ENCODE peak calls at places on chromosomes 4 and X, in six cellular contexts. One of them, this sample, is unnamed.

GRCh38 chr4:86048426-86048825 is 311.4 kb downstream of the MAPK10 start:
- DNase-seq in HFF-Myc: no peak
- DNase-seq in stomach: no peak
- DNase-seq in psoas muscle: no peak
- DNase-seq in lung: no peak
- DNase-seq in NCI-H446: no peak
- DNase-seq in this sample: no peak

GRCh38 chr4:151205722-151206121 is 71.2 kb upstream of the PRSS48 start:
- DNase-seq in HFF-Myc: no peak
- DNase-seq in stomach: no peak
- DNase-seq in psoas muscle: no peak
- DNase-seq in lung: no peak
- DNase-seq in NCI-H446: no peak
- DNase-seq in this sample: no peak

GRCh38 chrX:153926863-153927685 is 1.0 kb upstream of the ARHGAP4 start:
- DNase-seq in HFF-Myc: no peak
- DNase-seq in stomach: peak; percentile 57
- DNase-seq in psoas muscle: peak; percentile 51
- DNase-seq in lung: peak; percentile 64
- DNase-seq in NCI-H446: no peak
- DNase-seq in this sample: peak; percentile 49

GRCh38 chrX:72306851-72307645 is 1.3 kb upstream of the CITED1 start:
- DNase-seq in HFF-Myc: no peak
- DNase-seq in stomach: peak; percentile 63
- DNase-seq in psoas muscle: peak; percentile 61
- DNase-seq in lung: peak; percentile 48
- DNase-seq in NCI-H446: peak; percentile 68
- DNase-seq in this sample: peak; percentile 57

GRCh38 chr4:76527666-76528065 is 92.6 kb downstream of the SHROOM3 start:
- DNase-seq in HFF-Myc: no peak
- DNase-seq in stomach: no peak
- DNase-seq in psoas muscle: no peak
- DNase-seq in lung: no peak
- DNase-seq in NCI-H446: no peak
- DNase-seq in this sample: no peak

GRCh38 chr4:150625033-150625432 is 43.1 kb downstream of the MAB21L2 start:
- DNase-seq in HFF-Myc: no peak
- DNase-seq in stomach: no peak
- DNase-seq in psoas muscle: no peak
- DNase-seq in lung: no peak
- DNase-seq in NCI-H446: no peak
- DNase-seq in this sample: no peak

GRCh38 chr4:174201898-174202297 is 81.6 kb downstream of the FBXO8 start:
- DNase-seq in HFF-Myc: no peak
- DNase-seq in stomach: no peak
- DNase-seq in psoas muscle: no peak
- DNase-seq in lung: no peak
- DNase-seq in NCI-H446: no peak
- DNase-seq in this sample: no peak

GRCh38 chr4:173135241-173135847 is 33.3 kb upstream of the GALNT7 start:
- DNase-seq in HFF-Myc: no peak
- DNase-seq in stomach: no peak
- DNase-seq in psoas muscle: no peak
- DNase-seq in lung: no peak
- DNase-seq in NCI-H446: no peak
- DNase-seq in this sample: no peak

GRCh38 chrX:111641969-111642368 is 39.0 kb upstream of the ALG13 start:
- DNase-seq in HFF-Myc: no peak
- DNase-seq in stomach: no peak
- DNase-seq in psoas muscle: no peak
- DNase-seq in lung: no peak
- DNase-seq in NCI-H446: no peak
- DNase-seq in this sample: no peak

GRCh38 chrX:111515298-111515697 is 3.9 kb downstream of the SERTM2 start:
- DNase-seq in HFF-Myc: no peak
- DNase-seq in stomach: no peak
- DNase-seq in psoas muscle: no peak
- DNase-seq in lung: no peak
- DNase-seq in NCI-H446: no peak
- DNase-seq in this sample: no peak

GRCh38 chr4:8255698-8256441 is 13.7 kb upstream of the HTRA3 start:
- DNase-seq in HFF-Myc: no peak
- DNase-seq in stomach: no peak
- DNase-seq in psoas muscle: peak; percentile 74
- DNase-seq in lung: no peak
- DNase-seq in NCI-H446: peak; percentile 64
- DNase-seq in this sample: no peak

GRCh38 chrX:25020391-25021131 is 4.8 kb upstream of the ARX start:
- DNase-seq in HFF-Myc: no peak
- DNase-seq in stomach: no peak
- DNase-seq in psoas muscle: no peak
- DNase-seq in lung: no peak
- DNase-seq in NCI-H446: peak; percentile 48
- DNase-seq in this sample: no peak

GRCh38 chr4:183173580-183174526 is 74.8 kb downstream of the WWC2 start:
- DNase-seq in HFF-Myc: no peak
- DNase-seq in stomach: no peak
- DNase-seq in psoas muscle: no peak
- DNase-seq in lung: no peak
- DNase-seq in NCI-H446: no peak
- DNase-seq in this sample: no peak

GRCh38 chrX:87078231-87078630 is 439.4 kb upstream of the KLHL4 start:
- DNase-seq in HFF-Myc: no peak
- DNase-seq in stomach: no peak
- DNase-seq in psoas muscle: no peak
- DNase-seq in lung: no peak
- DNase-seq in NCI-H446: no peak
- DNase-seq in this sample: no peak

GRCh38 chr4:140049024-140049923 is 104.7 kb downstream of the MAML3 start:
- DNase-seq in HFF-Myc: no peak
- DNase-seq in stomach: peak; percentile 49
- DNase-seq in psoas muscle: peak; percentile 21
- DNase-seq in lung: no peak
- DNase-seq in NCI-H446: peak; percentile 83
- DNase-seq in this sample: peak; percentile 48

GRCh38 chrX:139640259-139640658 is 67.7 kb downstream of the MCF2 start:
- DNase-seq in HFF-Myc: no peak
- DNase-seq in stomach: no peak
- DNase-seq in psoas muscle: no peak
- DNase-seq in lung: no peak
- DNase-seq in NCI-H446: no peak
- DNase-seq in this sample: no peak

GRCh38 chr4:89110541-89110985 is 770 bp upstream of the TIGD2 start:
- DNase-seq in HFF-Myc: no peak
- DNase-seq in stomach: no peak
- DNase-seq in psoas muscle: peak; percentile 17
- DNase-seq in lung: no peak
- DNase-seq in NCI-H446: no peak
- DNase-seq in this sample: no peak

GRCh38 chr4:6781113-6781512 is 1.4 kb upstream of the KIAA0232 start:
- DNase-seq in HFF-Myc: no peak
- DNase-seq in stomach: no peak
- DNase-seq in psoas muscle: no peak
- DNase-seq in lung: no peak
- DNase-seq in NCI-H446: no peak
- DNase-seq in this sample: peak; percentile 41

GRCh38 chr4:168917150-168917779 is 92.8 kb downstream of the CBR4 start:
- DNase-seq in HFF-Myc: peak; percentile 31
- DNase-seq in stomach: no peak
- DNase-seq in psoas muscle: no peak
- DNase-seq in lung: no peak
- DNase-seq in NCI-H446: peak; percentile 60
- DNase-seq in this sample: no peak

GRCh38 chrX:72297953-72298730 is 7.6 kb downstream of the CITED1 start:
- DNase-seq in HFF-Myc: no peak
- DNase-seq in stomach: no peak
- DNase-seq in psoas muscle: no peak
- DNase-seq in lung: peak; percentile 28
- DNase-seq in NCI-H446: peak; percentile 4
- DNase-seq in this sample: no peak

GRCh38 chr4:172892300-172892699 is 276.3 kb upstream of the GALNT7 start:
- DNase-seq in HFF-Myc: peak; percentile 3
- DNase-seq in stomach: no peak
- DNase-seq in psoas muscle: no peak
- DNase-seq in lung: no peak
- DNase-seq in NCI-H446: peak; percentile 1
- DNase-seq in this sample: no peak

GRCh38 chr4:22191565-22192301 is 243.2 kb upstream of the KCNIP4 start:
- DNase-seq in HFF-Myc: no peak
- DNase-seq in stomach: no peak
- DNase-seq in psoas muscle: no peak
- DNase-seq in lung: no peak
- DNase-seq in NCI-H446: no peak
- DNase-seq in this sample: no peak

GRCh38 chr4:42271096-42271495 is 118.6 kb upstream of the BEND4 start:
- DNase-seq in HFF-Myc: no peak
- DNase-seq in stomach: no peak
- DNase-seq in psoas muscle: no peak
- DNase-seq in lung: no peak
- DNase-seq in NCI-H446: no peak
- DNase-seq in this sample: no peak

GRCh38 chr4:189302719-189303118 is 638.0 kb upstream of the FRG1 start:
- DNase-seq in HFF-Myc: no peak
- DNase-seq in stomach: no peak
- DNase-seq in psoas muscle: no peak
- DNase-seq in lung: no peak
- DNase-seq in NCI-H446: no peak
- DNase-seq in this sample: no peak

GRCh38 chrX:140712413-140713173 is 3.0 kb downstream of the LINC00632 start:
- DNase-seq in HFF-Myc: peak; percentile 2
- DNase-seq in stomach: peak; percentile 38
- DNase-seq in psoas muscle: peak; percentile 39
- DNase-seq in lung: peak; percentile 45
- DNase-seq in NCI-H446: no peak
- DNase-seq in this sample: peak; percentile 39

GRCh38 chr4:125741825-125742452 is 427.2 kb downstream of the FAT4 start:
- DNase-seq in HFF-Myc: no peak
- DNase-seq in stomach: no peak
- DNase-seq in psoas muscle: no peak
- DNase-seq in lung: no peak
- DNase-seq in NCI-H446: peak; percentile 55
- DNase-seq in this sample: no peak

GRCh38 chr4:24763631-24764302 is 31.6 kb upstream of the SOD3 start:
- DNase-seq in HFF-Myc: no peak
- DNase-seq in stomach: no peak
- DNase-seq in psoas muscle: peak; percentile 23
- DNase-seq in lung: no peak
- DNase-seq in NCI-H446: peak; percentile 27
- DNase-seq in this sample: no peak

GRCh38 chrX:131752493-131753198 is 208.8 kb downstream of the OR13H1 start:
- DNase-seq in HFF-Myc: no peak
- DNase-seq in stomach: peak; percentile 84
- DNase-seq in psoas muscle: peak; percentile 67
- DNase-seq in lung: peak; percentile 86
- DNase-seq in NCI-H446: no peak
- DNase-seq in this sample: no peak

GRCh38 chrX:15158736-15159406 is 111.0 kb downstream of the ASB9 start:
- DNase-seq in HFF-Myc: no peak
- DNase-seq in stomach: no peak
- DNase-seq in psoas muscle: no peak
- DNase-seq in lung: no peak
- DNase-seq in NCI-H446: no peak
- DNase-seq in this sample: no peak

GRCh38 chr4:20422398-20422797 is 170.7 kb downstream of the SLIT2 start:
- DNase-seq in HFF-Myc: no peak
- DNase-seq in stomach: peak; percentile 56
- DNase-seq in psoas muscle: no peak
- DNase-seq in lung: peak; percentile 39
- DNase-seq in NCI-H446: peak; percentile 2
- DNase-seq in this sample: peak; percentile 48

GRCh38 chr4:170025523-170026252 is 507 bp downstream of the MFAP3L start:
- DNase-seq in HFF-Myc: no peak
- DNase-seq in stomach: no peak
- DNase-seq in psoas muscle: no peak
- DNase-seq in lung: no peak
- DNase-seq in NCI-H446: no peak
- DNase-seq in this sample: peak; percentile 53

GRCh38 chr4:71229477-71230257 is 109.2 kb upstream of the SLC4A4 start:
- DNase-seq in HFF-Myc: no peak
- DNase-seq in stomach: peak; percentile 34
- DNase-seq in psoas muscle: no peak
- DNase-seq in lung: no peak
- DNase-seq in NCI-H446: peak; percentile 21
- DNase-seq in this sample: peak; percentile 80

GRCh38 chrX:109270580-109271484 is 211.1 kb downstream of the GUCY2F start:
- DNase-seq in HFF-Myc: no peak
- DNase-seq in stomach: peak; percentile 46
- DNase-seq in psoas muscle: no peak
- DNase-seq in lung: peak; percentile 33
- DNase-seq in NCI-H446: no peak
- DNase-seq in this sample: no peak

GRCh38 chr4:57404463-57404862 is 294.3 kb upstream of the IGFBP7 start:
- DNase-seq in HFF-Myc: no peak
- DNase-seq in stomach: no peak
- DNase-seq in psoas muscle: no peak
- DNase-seq in lung: no peak
- DNase-seq in NCI-H446: no peak
- DNase-seq in this sample: no peak

This sample was measured in left lobe of liver.